ENCODE peak calls at places on chromosomes 11 and 22, in eight cellular contexts. One of them, this sample, is unnamed.

GRCh38 chr11:19419813-19420212 is 179.1 kb upstream of the E2F8 start:
- DNase-seq in stimulated activated CD8-positive, alpha-beta memory T cell treated with anti-CD3 and anti-CD28 coated beads, Interleukin-12 subunit alpha, Interleukin-12 subunit beta, amount 100 ng/mL, for 1 hour: no peak
- DNase-seq in stimulated activated naive CD8-positive, alpha-beta T cell treated with anti-CD3 and anti-CD28 coated beads, Interleukin-15, amount 100 ng/mL, for 72 hours: no peak
- DNase-seq in effector CD4-positive, alpha-beta T cell: no peak
- DNase-seq in activated CD8-positive, alpha-beta memory T cell treated with anti-CD3 and anti-CD28 coated beads, Interleukin-2, amount 50 U/mL, for 4 hours: no peak
- DNase-seq in fibroblast of the aortic adventitia: peak
- DNase-seq in activated T-cell treated with anti-CD3 and anti-CD28 coated beads for 1 hour: no peak
- DNase-seq in ovary: no peak
- DNase-seq in this sample: no peak

GRCh38 chr11:66866420-66867010 is 9.7 kb downstream of the LRFN4 start:
- DNase-seq in stimulated activated CD8-positive, alpha-beta memory T cell treated with anti-CD3 and anti-CD28 coated beads, Interleukin-12 subunit alpha, Interleukin-12 subunit beta, amount 100 ng/mL, for 1 hour: no peak
- DNase-seq in stimulated activated naive CD8-positive, alpha-beta T cell treated with anti-CD3 and anti-CD28 coated beads, Interleukin-15, amount 100 ng/mL, for 72 hours: no peak
- DNase-seq in effector CD4-positive, alpha-beta T cell: no peak
- DNase-seq in activated CD8-positive, alpha-beta memory T cell treated with anti-CD3 and anti-CD28 coated beads, Interleukin-2, amount 50 U/mL, for 4 hours: no peak
- DNase-seq in fibroblast of the aortic adventitia: no peak
- DNase-seq in activated T-cell treated with anti-CD3 and anti-CD28 coated beads for 1 hour: no peak
- DNase-seq in ovary: no peak
- DNase-seq in this sample: no peak

GRCh38 chr11:125976156-125976555 is 30.3 kb downstream of the VSIG10L2 start:
- DNase-seq in stimulated activated CD8-positive, alpha-beta memory T cell treated with anti-CD3 and anti-CD28 coated beads, Interleukin-12 subunit alpha, Interleukin-12 subunit beta, amount 100 ng/mL, for 1 hour: no peak
- DNase-seq in stimulated activated naive CD8-positive, alpha-beta T cell treated with anti-CD3 and anti-CD28 coated beads, Interleukin-15, amount 100 ng/mL, for 72 hours: no peak
- DNase-seq in effector CD4-positive, alpha-beta T cell: no peak
- DNase-seq in activated CD8-positive, alpha-beta memory T cell treated with anti-CD3 and anti-CD28 coated beads, Interleukin-2, amount 50 U/mL, for 4 hours: no peak
- DNase-seq in fibroblast of the aortic adventitia: no peak
- DNase-seq in activated T-cell treated with anti-CD3 and anti-CD28 coated beads for 1 hour: no peak
- DNase-seq in ovary: no peak
- DNase-seq in this sample: no peak

GRCh38 chr11:64604458-64605247 is 13.6 kb downstream of the SLC22A12 start:
- DNase-seq in stimulated activated CD8-positive, alpha-beta memory T cell treated with anti-CD3 and anti-CD28 coated beads, Interleukin-12 subunit alpha, Interleukin-12 subunit beta, amount 100 ng/mL, for 1 hour: no peak
- DNase-seq in stimulated activated naive CD8-positive, alpha-beta T cell treated with anti-CD3 and anti-CD28 coated beads, Interleukin-15, amount 100 ng/mL, for 72 hours: no peak
- DNase-seq in effector CD4-positive, alpha-beta T cell: no peak
- DNase-seq in activated CD8-positive, alpha-beta memory T cell treated with anti-CD3 and anti-CD28 coated beads, Interleukin-2, amount 50 U/mL, for 4 hours: no peak
- DNase-seq in fibroblast of the aortic adventitia: no peak
- DNase-seq in activated T-cell treated with anti-CD3 and anti-CD28 coated beads for 1 hour: no peak
- DNase-seq in ovary: no peak
- DNase-seq in this sample: no peak

GRCh38 chr22:32448980-32449379 is 15.3 kb downstream of the BPIFC start:
- DNase-seq in stimulated activated CD8-positive, alpha-beta memory T cell treated with anti-CD3 and anti-CD28 coated beads, Interleukin-12 subunit alpha, Interleukin-12 subunit beta, amount 100 ng/mL, for 1 hour: no peak
- DNase-seq in stimulated activated naive CD8-positive, alpha-beta T cell treated with anti-CD3 and anti-CD28 coated beads, Interleukin-15, amount 100 ng/mL, for 72 hours: no peak
- DNase-seq in effector CD4-positive, alpha-beta T cell: no peak
- DNase-seq in activated CD8-positive, alpha-beta memory T cell treated with anti-CD3 and anti-CD28 coated beads, Interleukin-2, amount 50 U/mL, for 4 hours: no peak
- DNase-seq in fibroblast of the aortic adventitia: no peak
- DNase-seq in activated T-cell treated with anti-CD3 and anti-CD28 coated beads for 1 hour: no peak
- DNase-seq in ovary: no peak
- DNase-seq in this sample: no peak

GRCh38 chr11:117427356-117427874 is 99.8 kb downstream of the CEP164 start:
- DNase-seq in stimulated activated CD8-positive, alpha-beta memory T cell treated with anti-CD3 and anti-CD28 coated beads, Interleukin-12 subunit alpha, Interleukin-12 subunit beta, amount 100 ng/mL, for 1 hour: no peak
- DNase-seq in stimulated activated naive CD8-positive, alpha-beta T cell treated with anti-CD3 and anti-CD28 coated beads, Interleukin-15, amount 100 ng/mL, for 72 hours: no peak
- DNase-seq in effector CD4-positive, alpha-beta T cell: no peak
- DNase-seq in activated CD8-positive, alpha-beta memory T cell treated with anti-CD3 and anti-CD28 coated beads, Interleukin-2, amount 50 U/mL, for 4 hours: no peak
- DNase-seq in fibroblast of the aortic adventitia: no peak
- DNase-seq in activated T-cell treated with anti-CD3 and anti-CD28 coated beads for 1 hour: no peak
- DNase-seq in ovary: no peak
- DNase-seq in this sample: peak

GRCh38 chr11:130722401-130722800 is 193.9 kb downstream of the SNX19 start:
- DNase-seq in stimulated activated CD8-positive, alpha-beta memory T cell treated with anti-CD3 and anti-CD28 coated beads, Interleukin-12 subunit alpha, Interleukin-12 subunit beta, amount 100 ng/mL, for 1 hour: no peak
- DNase-seq in stimulated activated naive CD8-positive, alpha-beta T cell treated with anti-CD3 and anti-CD28 coated beads, Interleukin-15, amount 100 ng/mL, for 72 hours: no peak
- DNase-seq in effector CD4-positive, alpha-beta T cell: no peak
- DNase-seq in activated CD8-positive, alpha-beta memory T cell treated with anti-CD3 and anti-CD28 coated beads, Interleukin-2, amount 50 U/mL, for 4 hours: no peak
- DNase-seq in fibroblast of the aortic adventitia: no peak
- DNase-seq in activated T-cell treated with anti-CD3 and anti-CD28 coated beads for 1 hour: no peak
- DNase-seq in ovary: no peak
- DNase-seq in this sample: no peak

GRCh38 chr11:69518081-69518950 is 36.9 kb downstream of the LINC01488 start:
- DNase-seq in stimulated activated CD8-positive, alpha-beta memory T cell treated with anti-CD3 and anti-CD28 coated beads, Interleukin-12 subunit alpha, Interleukin-12 subunit beta, amount 100 ng/mL, for 1 hour: no peak
- DNase-seq in stimulated activated naive CD8-positive, alpha-beta T cell treated with anti-CD3 and anti-CD28 coated beads, Interleukin-15, amount 100 ng/mL, for 72 hours: no peak
- DNase-seq in effector CD4-positive, alpha-beta T cell: no peak
- DNase-seq in activated CD8-positive, alpha-beta memory T cell treated with anti-CD3 and anti-CD28 coated beads, Interleukin-2, amount 50 U/mL, for 4 hours: no peak
- DNase-seq in fibroblast of the aortic adventitia: peak
- DNase-seq in activated T-cell treated with anti-CD3 and anti-CD28 coated beads for 1 hour: no peak
- DNase-seq in ovary: no peak
- DNase-seq in this sample: no peak

GRCh38 chr11:19592842-19593241 is 119.8 kb upstream of the NAV2 start:
- DNase-seq in stimulated activated CD8-positive, alpha-beta memory T cell treated with anti-CD3 and anti-CD28 coated beads, Interleukin-12 subunit alpha, Interleukin-12 subunit beta, amount 100 ng/mL, for 1 hour: no peak
- DNase-seq in stimulated activated naive CD8-positive, alpha-beta T cell treated with anti-CD3 and anti-CD28 coated beads, Interleukin-15, amount 100 ng/mL, for 72 hours: no peak
- DNase-seq in effector CD4-positive, alpha-beta T cell: no peak
- DNase-seq in activated CD8-positive, alpha-beta memory T cell treated with anti-CD3 and anti-CD28 coated beads, Interleukin-2, amount 50 U/mL, for 4 hours: no peak
- DNase-seq in fibroblast of the aortic adventitia: no peak
- DNase-seq in activated T-cell treated with anti-CD3 and anti-CD28 coated beads for 1 hour: no peak
- DNase-seq in ovary: no peak
- DNase-seq in this sample: no peak

GRCh38 chr11:88508808-88509581 is 171.5 kb upstream of the CTSC start:
- DNase-seq in stimulated activated CD8-positive, alpha-beta memory T cell treated with anti-CD3 and anti-CD28 coated beads, Interleukin-12 subunit alpha, Interleukin-12 subunit beta, amount 100 ng/mL, for 1 hour: no peak
- DNase-seq in stimulated activated naive CD8-positive, alpha-beta T cell treated with anti-CD3 and anti-CD28 coated beads, Interleukin-15, amount 100 ng/mL, for 72 hours: peak
- DNase-seq in effector CD4-positive, alpha-beta T cell: no peak
- DNase-seq in activated CD8-positive, alpha-beta memory T cell treated with anti-CD3 and anti-CD28 coated beads, Interleukin-2, amount 50 U/mL, for 4 hours: no peak
- DNase-seq in fibroblast of the aortic adventitia: no peak
- DNase-seq in activated T-cell treated with anti-CD3 and anti-CD28 coated beads for 1 hour: no peak
- DNase-seq in ovary: no peak
- DNase-seq in this sample: no peak

GRCh38 chr22:27032121-27032761 is 374.9 kb downstream of the MIAT start:
- DNase-seq in stimulated activated CD8-positive, alpha-beta memory T cell treated with anti-CD3 and anti-CD28 coated beads, Interleukin-12 subunit alpha, Interleukin-12 subunit beta, amount 100 ng/mL, for 1 hour: no peak
- DNase-seq in stimulated activated naive CD8-positive, alpha-beta T cell treated with anti-CD3 and anti-CD28 coated beads, Interleukin-15, amount 100 ng/mL, for 72 hours: no peak
- DNase-seq in effector CD4-positive, alpha-beta T cell: no peak
- DNase-seq in activated CD8-positive, alpha-beta memory T cell treated with anti-CD3 and anti-CD28 coated beads, Interleukin-2, amount 50 U/mL, for 4 hours: no peak
- DNase-seq in fibroblast of the aortic adventitia: no peak
- DNase-seq in activated T-cell treated with anti-CD3 and anti-CD28 coated beads for 1 hour: no peak
- DNase-seq in ovary: peak
- DNase-seq in this sample: peak

GRCh38 chr11:34198523-34198922 is 93.1 kb downstream of the NAT10 start:
- DNase-seq in stimulated activated CD8-positive, alpha-beta memory T cell treated with anti-CD3 and anti-CD28 coated beads, Interleukin-12 subunit alpha, Interleukin-12 subunit beta, amount 100 ng/mL, for 1 hour: no peak
- DNase-seq in stimulated activated naive CD8-positive, alpha-beta T cell treated with anti-CD3 and anti-CD28 coated beads, Interleukin-15, amount 100 ng/mL, for 72 hours: no peak
- DNase-seq in effector CD4-positive, alpha-beta T cell: no peak
- DNase-seq in activated CD8-positive, alpha-beta memory T cell treated with anti-CD3 and anti-CD28 coated beads, Interleukin-2, amount 50 U/mL, for 4 hours: no peak
- DNase-seq in fibroblast of the aortic adventitia: no peak
- DNase-seq in activated T-cell treated with anti-CD3 and anti-CD28 coated beads for 1 hour: no peak
- DNase-seq in ovary: no peak
- DNase-seq in this sample: no peak

GRCh38 chr11:92546089-92546488 is 321.5 kb downstream of the FAT3 start:
- DNase-seq in stimulated activated CD8-positive, alpha-beta memory T cell treated with anti-CD3 and anti-CD28 coated beads, Interleukin-12 subunit alpha, Interleukin-12 subunit beta, amount 100 ng/mL, for 1 hour: no peak
- DNase-seq in stimulated activated naive CD8-positive, alpha-beta T cell treated with anti-CD3 and anti-CD28 coated beads, Interleukin-15, amount 100 ng/mL, for 72 hours: no peak
- DNase-seq in effector CD4-positive, alpha-beta T cell: no peak
- DNase-seq in activated CD8-positive, alpha-beta memory T cell treated with anti-CD3 and anti-CD28 coated beads, Interleukin-2, amount 50 U/mL, for 4 hours: no peak
- DNase-seq in fibroblast of the aortic adventitia: no peak
- DNase-seq in activated T-cell treated with anti-CD3 and anti-CD28 coated beads for 1 hour: no peak
- DNase-seq in ovary: no peak
- DNase-seq in this sample: no peak

GRCh38 chr11:94787798-94788197 is 19.6 kb downstream of the AMOTL1 start:
- DNase-seq in stimulated activated CD8-positive, alpha-beta memory T cell treated with anti-CD3 and anti-CD28 coated beads, Interleukin-12 subunit alpha, Interleukin-12 subunit beta, amount 100 ng/mL, for 1 hour: no peak
- DNase-seq in stimulated activated naive CD8-positive, alpha-beta T cell treated with anti-CD3 and anti-CD28 coated beads, Interleukin-15, amount 100 ng/mL, for 72 hours: no peak
- DNase-seq in effector CD4-positive, alpha-beta T cell: no peak
- DNase-seq in activated CD8-positive, alpha-beta memory T cell treated with anti-CD3 and anti-CD28 coated beads, Interleukin-2, amount 50 U/mL, for 4 hours: no peak
- DNase-seq in fibroblast of the aortic adventitia: no peak
- DNase-seq in activated T-cell treated with anti-CD3 and anti-CD28 coated beads for 1 hour: no peak
- DNase-seq in ovary: no peak
- DNase-seq in this sample: no peak

GRCh38 chr11:68013611-68014156 is 3.6 kb downstream of the ALDH3B1 start:
- DNase-seq in stimulated activated CD8-positive, alpha-beta memory T cell treated with anti-CD3 and anti-CD28 coated beads, Interleukin-12 subunit alpha, Interleukin-12 subunit beta, amount 100 ng/mL, for 1 hour: no peak
- DNase-seq in stimulated activated naive CD8-positive, alpha-beta T cell treated with anti-CD3 and anti-CD28 coated beads, Interleukin-15, amount 100 ng/mL, for 72 hours: no peak
- DNase-seq in effector CD4-positive, alpha-beta T cell: no peak
- DNase-seq in activated CD8-positive, alpha-beta memory T cell treated with anti-CD3 and anti-CD28 coated beads, Interleukin-2, amount 50 U/mL, for 4 hours: no peak
- DNase-seq in fibroblast of the aortic adventitia: no peak
- DNase-seq in activated T-cell treated with anti-CD3 and anti-CD28 coated beads for 1 hour: no peak
- DNase-seq in ovary: no peak
- DNase-seq in this sample: no peak

GRCh38 chr11:117071344-117071787 is 26.9 kb downstream of the SIK3 start:
- DNase-seq in stimulated activated CD8-positive, alpha-beta memory T cell treated with anti-CD3 and anti-CD28 coated beads, Interleukin-12 subunit alpha, Interleukin-12 subunit beta, amount 100 ng/mL, for 1 hour: no peak
- DNase-seq in stimulated activated naive CD8-positive, alpha-beta T cell treated with anti-CD3 and anti-CD28 coated beads, Interleukin-15, amount 100 ng/mL, for 72 hours: no peak
- DNase-seq in effector CD4-positive, alpha-beta T cell: no peak
- DNase-seq in activated CD8-positive, alpha-beta memory T cell treated with anti-CD3 and anti-CD28 coated beads, Interleukin-2, amount 50 U/mL, for 4 hours: no peak
- DNase-seq in fibroblast of the aortic adventitia: no peak
- DNase-seq in activated T-cell treated with anti-CD3 and anti-CD28 coated beads for 1 hour: no peak
- DNase-seq in ovary: no peak
- DNase-seq in this sample: peak

GRCh38 chr11:131408011-131408640 is 37.7 kb downstream of the NTM start:
- DNase-seq in stimulated activated CD8-positive, alpha-beta memory T cell treated with anti-CD3 and anti-CD28 coated beads, Interleukin-12 subunit alpha, Interleukin-12 subunit beta, amount 100 ng/mL, for 1 hour: no peak
- DNase-seq in stimulated activated naive CD8-positive, alpha-beta T cell treated with anti-CD3 and anti-CD28 coated beads, Interleukin-15, amount 100 ng/mL, for 72 hours: no peak
- DNase-seq in effector CD4-positive, alpha-beta T cell: no peak
- DNase-seq in activated CD8-positive, alpha-beta memory T cell treated with anti-CD3 and anti-CD28 coated beads, Interleukin-2, amount 50 U/mL, for 4 hours: no peak
- DNase-seq in fibroblast of the aortic adventitia: peak
- DNase-seq in activated T-cell treated with anti-CD3 and anti-CD28 coated beads for 1 hour: no peak
- DNase-seq in ovary: no peak
- DNase-seq in this sample: peak

GRCh38 chr22:38164578-38164953 is 17.1 kb downstream of the PLA2G6 start:
- DNase-seq in stimulated activated CD8-positive, alpha-beta memory T cell treated with anti-CD3 and anti-CD28 coated beads, Interleukin-12 subunit alpha, Interleukin-12 subunit beta, amount 100 ng/mL, for 1 hour: no peak
- DNase-seq in stimulated activated naive CD8-positive, alpha-beta T cell treated with anti-CD3 and anti-CD28 coated beads, Interleukin-15, amount 100 ng/mL, for 72 hours: no peak
- DNase-seq in effector CD4-positive, alpha-beta T cell: no peak
- DNase-seq in activated CD8-positive, alpha-beta memory T cell treated with anti-CD3 and anti-CD28 coated beads, Interleukin-2, amount 50 U/mL, for 4 hours: no peak
- DNase-seq in fibroblast of the aortic adventitia: no peak
- DNase-seq in activated T-cell treated with anti-CD3 and anti-CD28 coated beads for 1 hour: no peak
- DNase-seq in ovary: no peak
- DNase-seq in this sample: no peak

GRCh38 chr11:10655227-10655626 is 38.3 kb downstream of the IRAG1 start:
- DNase-seq in stimulated activated CD8-positive, alpha-beta memory T cell treated with anti-CD3 and anti-CD28 coated beads, Interleukin-12 subunit alpha, Interleukin-12 subunit beta, amount 100 ng/mL, for 1 hour: no peak
- DNase-seq in stimulated activated naive CD8-positive, alpha-beta T cell treated with anti-CD3 and anti-CD28 coated beads, Interleukin-15, amount 100 ng/mL, for 72 hours: no peak
- DNase-seq in effector CD4-positive, alpha-beta T cell: no peak
- DNase-seq in activated CD8-positive, alpha-beta memory T cell treated with anti-CD3 and anti-CD28 coated beads, Interleukin-2, amount 50 U/mL, for 4 hours: no peak
- DNase-seq in fibroblast of the aortic adventitia: no peak
- DNase-seq in activated T-cell treated with anti-CD3 and anti-CD28 coated beads for 1 hour: no peak
- DNase-seq in ovary: no peak
- DNase-seq in this sample: no peak

This sample was measured in midbrain.